ENCODE peak calls at places on chromosomes 2 and 18, in nine cellular contexts. A is fibroblast of mammary gland; J is CD8-positive, alpha-beta T cell; R is endothelial cell; H is DMS79; Z is NCI-H1105; I is foreskin keratinocyte; D is skeletal muscle cell; V is activated naive CD4-positive, alpha-beta T cell treated with anti-CD3 and anti-CD28 coated beads for 36 hours. L is an unnamed sample.

GRCh38 chr2:31475692-31476091 is 61.1 kb upstream of the XDH start:
- DNase-seq in Z (no peak), H (no peak), I (peak; percentile 75), A (peak; percentile 90), J (no peak), R (no peak), D (peak; percentile 42), V (no peak), L (no peak)

GRCh38 chr2:235149240-235149641 is 197.4 kb downstream of the SH3BP4 start:
- DNase-seq in V (no peak), Z (no peak), D (no peak), I (no peak), J (no peak), R (no peak), H (no peak), A (no peak), L (no peak)

GRCh38 chr2:205733082-205733481 is 50.8 kb downstream of the NRP2 start:
- DNase-seq in J (no peak), Z (no peak), D (no peak), H (no peak), V (no peak), I (no peak), A (no peak), R (no peak), L (no peak)

GRCh38 chr2:170396799-170397459 is 219.0 kb downstream of the MYO3B start:
- DNase-seq in I (peak; percentile 10), J (no peak), D (no peak), H (no peak), A (peak; percentile 42), R (no peak), V (no peak), Z (peak; percentile 7), L (no peak)

GRCh38 chr2:189276277-189276676 is 96.7 kb upstream of the COL5A2 start:
- DNase-seq in Z (no peak), J (no peak), A (peak; percentile 98), R (no peak), V (no peak), D (peak; percentile 93), I (peak; percentile 88), H (no peak), L (no peak)

GRCh38 chr2:231715988-231716616 is 7.8 kb downstream of the PTMA start:
- DNase-seq in H (no peak), V (no peak), Z (no peak), A (peak; percentile 36), I (no peak), J (no peak), D (no peak), R (no peak), L (no peak)

GRCh38 chr2:169806586-169806985 is 7.9 kb downstream of the SSB start:
- DNase-seq in R (no peak), Z (no peak), V (no peak), D (no peak), A (peak; percentile 7), H (no peak), I (no peak), J (no peak), L (no peak)

GRCh38 chr2:159653962-159654361 is 37.6 kb upstream of the BAZ2B start:
- DNase-seq in Z (no peak), V (no peak), J (no peak), H (no peak), D (no peak), I (no peak), R (no peak), A (no peak), L (no peak)

GRCh38 chr2:196535742-196536141 is 103.8 kb upstream of the CCDC150 start:
- DNase-seq in R (no peak), H (no peak), I (no peak), V (no peak), D (no peak), A (no peak), Z (no peak), J (no peak), L (no peak)

GRCh38 chr2:48787580-48787979 is 32.1 kb upstream of the LHCGR start:
- DNase-seq in D (no peak), R (no peak), I (no peak), Z (no peak), V (no peak), J (no peak), H (no peak), A (no peak), L (no peak)

GRCh38 chr18:3044931-3045698 is 32.2 kb upstream of the LPIN2 start:
- DNase-seq in J (no peak), A (no peak), D (no peak), R (no peak), H (peak; percentile 67), V (no peak), Z (no peak), I (peak; percentile 24), L (no peak)

GRCh38 chr2:205321240-205321639 is 361.1 kb upstream of the NRP2 start:
- DNase-seq in J (no peak), Z (no peak), D (no peak), I (peak; percentile 42), R (no peak), A (no peak), H (no peak), V (no peak), L (no peak)

GRCh38 chr2:14237902-14238301 is 394.6 kb upstream of the LRATD1 start:
- DNase-seq in J (no peak), H (no peak), Z (no peak), D (no peak), A (no peak), R (no peak), I (no peak), V (no peak), L (no peak)

GRCh38 chr2:213011505-213011904 is 139.9 kb downstream of the IKZF2 start:
- DNase-seq in I (no peak), Z (no peak), R (no peak), H (no peak), V (no peak), A (no peak), D (no peak), J (no peak), L (no peak)

GRCh38 chr2:49035477-49035876 is 118.8 kb downstream of the FSHR start:
- DNase-seq in H (peak; percentile 74), I (no peak), V (no peak), J (no peak), Z (no peak), R (no peak), A (no peak), D (no peak), L (no peak)

GRCh38 chr2:84846041-84846663 is 34.7 kb downstream of the TRABD2A start:
- DNase-seq in A (no peak), R (no peak), D (no peak), J (no peak), H (no peak), Z (no peak), V (peak; percentile 66), I (no peak), L (peak; percentile 75)

GRCh38 chr2:177900091-177900490 is 172.5 kb downstream of the PDE11A start:
- DNase-seq in J (no peak), R (no peak), A (no peak), H (no peak), V (no peak), Z (no peak), D (no peak), I (peak; percentile 88), L (no peak)

GRCh38 chr2:30368258-30368657 is 78.8 kb upstream of the LCLAT1 start:
- DNase-seq in A (peak; percentile 72), R (no peak), H (no peak), Z (no peak), J (no peak), D (no peak), V (no peak), I (no peak), L (no peak)

GRCh38 chr2:51103205-51103604 is 71.3 kb upstream of the NRXN1 start:
- DNase-seq in I (no peak), D (peak; percentile 12), A (no peak), V (no peak), Z (no peak), H (no peak), J (no peak), R (peak; percentile 11), L (no peak)

GRCh38 chr18:32308493-32309120 is 118.8 kb downstream of the MEP1B start:
- DNase-seq in D (no peak), A (peak; percentile 93), Z (no peak), R (no peak), J (no peak), H (no peak), I (peak; percentile 90), V (peak; percentile 7), L (no peak)